ENCODE peak calls at places on chromosome 22, in nine cellular contexts. K, P, W, Q, D, H, R, S and V are unnamed samples.

GRCh38 chr22:49046546-49047305 is 780.9 kb downstream of the BRD1 start:
- DNase-seq in D (peak), P (no peak), W (peak), R (no peak), S (no peak), K (peak), Q (peak), H (no peak), V (peak)

GRCh38 chr22:20406686-20407408 is 12.9 kb downstream of the ZNF74 start:
- DNase-seq in D (no peak), W (no peak), S (no peak), P (no peak), Q (no peak), H (no peak), R (no peak), K (no peak), V (no peak)

GRCh38 chr22:44497904-44498242 is at the start of gene RTL6:
- DNase-seq in P (no peak), R (no peak), D (no peak), H (no peak), W (peak), S (no peak), K (no peak), Q (no peak), V (no peak)

GRCh38 chr22:36282078-36282831 is 29.3 kb downstream of the APOL1 start:
- DNase-seq in S (no peak), P (no peak), K (no peak), R (no peak), Q (no peak), D (no peak), W (no peak), H (no peak), V (no peak)

GRCh38 chr22:19525666-19526065 is 1.5 kb upstream of the CLDN5 start:
- DNase-seq in P (no peak), K (no peak), R (no peak), S (no peak), H (no peak), D (no peak), Q (no peak), W (no peak), V (no peak)

GRCh38 chr22:32637951-32638350 is 163.3 kb downstream of the FBXO7 start:
- DNase-seq in R (no peak), S (no peak), P (no peak), Q (no peak), H (no peak), K (no peak), W (no peak), D (no peak), V (no peak)

GRCh38 chr22:28029201-28029948 is 110.3 kb upstream of the PITPNB start:
- DNase-seq in D (peak), P (peak), W (no peak), K (peak), Q (no peak), R (peak), H (peak), S (no peak), V (peak)

GRCh38 chr22:47899894-47900293 is 1137.4 kb downstream of the TBC1D22A start:
- DNase-seq in R (no peak), D (no peak), S (no peak), P (no peak), K (no peak), Q (no peak), W (no peak), H (no peak), V (no peak)

GRCh38 chr22:31616315-31616980 is 45.6 kb downstream of the PISD start:
- DNase-seq in P (no peak), K (no peak), W (no peak), Q (no peak), S (no peak), H (no peak), R (no peak), D (no peak), V (peak)

GRCh38 chr22:25627271-25627848 is 62.9 kb downstream of the GRK3 start:
- DNase-seq in S (peak), Q (no peak), H (no peak), K (no peak), W (no peak), R (no peak), D (no peak), P (no peak), V (no peak)

GRCh38 chr22:21779444-21779843 is 43.9 kb upstream of the YPEL1 start:
- DNase-seq in S (no peak), D (no peak), P (no peak), Q (no peak), W (no peak), R (peak), H (no peak), K (no peak), V (no peak)

GRCh38 chr22:21936151-21936778 is 16.4 kb downstream of the PPM1F start:
- DNase-seq in R (peak), P (no peak), K (no peak), W (no peak), H (peak), S (no peak), D (no peak), Q (no peak), V (no peak)

GRCh38 chr22:25395915-25396314 is 168.6 kb upstream of the GRK3 start:
- DNase-seq in P (peak), D (no peak), K (no peak), S (no peak), R (no peak), H (no peak), Q (no peak), W (no peak), V (no peak)

GRCh38 chr22:36478966-36479365 is 2.5 kb downstream of the TXN2 start:
- DNase-seq in W (no peak), P (no peak), R (no peak), K (no peak), S (no peak), D (no peak), H (no peak), Q (no peak), V (no peak)

GRCh38 chr22:26545827-26546226 is 33.6 kb upstream of the TFIP11 start:
- DNase-seq in P (no peak), Q (no peak), S (no peak), H (no peak), K (no peak), R (no peak), D (no peak), W (no peak), V (no peak)

GRCh38 chr22:47213571-47214230 is 451.3 kb downstream of the TBC1D22A start:
- DNase-seq in P (no peak), W (peak), H (no peak), D (no peak), K (no peak), S (no peak), Q (no peak), R (peak), V (no peak)

GRCh38 chr22:50302041-50302541 is 5.4 kb downstream of the PLXNB2 start:
- DNase-seq in K (no peak), D (peak), R (no peak), S (no peak), P (no peak), H (no peak), Q (no peak), W (no peak), V (no peak)

GRCh38 chr22:29503811-29504372 is 23.9 kb downstream of the NEFH start:
- DNase-seq in W (no peak), S (no peak), K (peak), Q (no peak), H (peak), D (no peak), P (no peak), R (peak), V (no peak)

GRCh38 chr22:20566420-20567260 is 59.2 kb downstream of the MED15 start:
- DNase-seq in S (no peak), R (peak), D (no peak), Q (no peak), K (no peak), W (no peak), H (peak), P (no peak), V (peak)

GRCh38 chr22:17106785-17107546 is 14.2 kb downstream of the TMEM121B start:
- DNase-seq in Q (no peak), R (no peak), K (no peak), W (no peak), S (no peak), D (no peak), H (no peak), P (no peak), V (no peak)

GRCh38 chr22:41021655-41022454 is 70.5 kb upstream of the EP300 start:
- DNase-seq in D (peak), P (peak), K (no peak), Q (peak), S (peak), W (peak), H (peak), R (peak), V (peak)
- TF ChIP-seq CTCF in D (no peak), P (peak), K (no peak), Q (no peak), S (peak), W (peak), H (no peak), R (no peak), V (no peak)

GRCh38 chr22:46052801-46053562 is 76.0 kb upstream of the WNT7B start:
- DNase-seq in Q (no peak), P (peak), W (no peak), R (peak), D (peak), H (peak), K (no peak), S (no peak), V (peak)
- TF ChIP-seq CTCF in Q (no peak), P (no peak), W (peak), R (no peak), D (no peak), H (no peak), K (peak), S (no peak), V (no peak)

GRCh38 chr22:39974065-39974464 is 13.9 kb downstream of the TMA7B start:
- DNase-seq in R (no peak), S (no peak), D (no peak), W (no peak), K (no peak), Q (no peak), P (no peak), H (no peak), V (no peak)

GRCh38 chr22:39973656-39974055 is 13.5 kb downstream of the TMA7B start:
- DNase-seq in W (no peak), D (no peak), R (no peak), K (no peak), S (no peak), Q (no peak), H (no peak), P (no peak), V (no peak)

GRCh38 chr22:39967996-39968968 is 8.1 kb downstream of the TMA7B start:
- DNase-seq in H (no peak), P (no peak), Q (no peak), R (peak), W (no peak), S (no peak), K (no peak), D (peak), V (no peak)

GRCh38 chr22:39972656-39973055 is 12.5 kb downstream of the TMA7B start:
- DNase-seq in W (no peak), R (no peak), D (no peak), P (no peak), H (no peak), S (no peak), Q (no peak), K (no peak), V (no peak)

DNA sequence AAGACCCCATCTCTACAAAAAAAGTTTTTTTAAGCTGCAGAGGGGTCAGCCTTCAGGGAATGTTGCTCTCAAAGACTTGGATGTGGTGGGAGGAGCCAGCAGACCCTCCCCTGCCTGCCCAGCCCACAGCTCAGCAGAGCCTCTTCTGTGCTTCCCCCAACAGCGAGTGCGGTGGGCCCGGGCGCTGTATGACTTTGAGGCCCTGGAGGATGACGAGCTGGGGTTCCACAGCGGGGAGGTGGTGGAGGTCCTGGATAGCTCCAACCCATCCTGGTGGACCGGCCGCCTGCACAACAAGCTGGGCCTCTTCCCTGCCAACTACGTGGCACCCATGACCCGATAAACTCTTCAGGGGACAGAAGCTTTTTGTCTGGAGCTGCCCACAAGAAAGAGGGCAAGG is 10.5 kb downstream of the TMA7B start:
- DNase-seq in H (no peak), K (no peak), Q (no peak), D (no peak), S (no peak), R (no peak), P (no peak), W (no peak), V (no peak)
- TF ChIP-seq CTCF in H (no peak), K (no peak), Q (no peak), D (no peak), S (no peak), R (no peak), P (no peak), W (no peak), V (no peak)

DNA sequence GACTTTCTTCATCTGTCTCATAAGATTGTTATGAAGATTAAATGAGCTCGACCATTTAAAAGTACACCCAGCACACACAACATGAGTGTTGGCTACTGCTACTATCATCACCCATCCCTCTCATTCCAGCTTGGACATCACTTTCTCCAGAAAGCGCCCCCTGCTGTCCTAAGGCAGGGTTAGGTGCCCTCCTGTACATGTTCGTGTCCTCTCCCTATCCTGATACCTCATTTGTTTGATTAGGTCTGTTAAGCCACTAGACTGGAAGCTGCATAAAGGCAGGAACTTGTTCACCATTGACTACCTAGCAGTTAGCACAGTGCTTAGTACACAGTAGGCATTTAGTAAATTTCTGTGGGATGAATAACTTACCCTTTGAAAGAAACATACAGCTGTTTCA is 85.5 kb downstream of the ENTHD1 start:
- DNase-seq in R (peak), P (no peak), D (no peak), Q (peak), H (peak), K (no peak), W (peak), S (no peak), V (no peak)
- TF ChIP-seq CTCF in R (peak), P (peak), D (no peak), Q (peak), H (peak), K (peak), W (peak), S (peak), V (no peak)

DNA sequence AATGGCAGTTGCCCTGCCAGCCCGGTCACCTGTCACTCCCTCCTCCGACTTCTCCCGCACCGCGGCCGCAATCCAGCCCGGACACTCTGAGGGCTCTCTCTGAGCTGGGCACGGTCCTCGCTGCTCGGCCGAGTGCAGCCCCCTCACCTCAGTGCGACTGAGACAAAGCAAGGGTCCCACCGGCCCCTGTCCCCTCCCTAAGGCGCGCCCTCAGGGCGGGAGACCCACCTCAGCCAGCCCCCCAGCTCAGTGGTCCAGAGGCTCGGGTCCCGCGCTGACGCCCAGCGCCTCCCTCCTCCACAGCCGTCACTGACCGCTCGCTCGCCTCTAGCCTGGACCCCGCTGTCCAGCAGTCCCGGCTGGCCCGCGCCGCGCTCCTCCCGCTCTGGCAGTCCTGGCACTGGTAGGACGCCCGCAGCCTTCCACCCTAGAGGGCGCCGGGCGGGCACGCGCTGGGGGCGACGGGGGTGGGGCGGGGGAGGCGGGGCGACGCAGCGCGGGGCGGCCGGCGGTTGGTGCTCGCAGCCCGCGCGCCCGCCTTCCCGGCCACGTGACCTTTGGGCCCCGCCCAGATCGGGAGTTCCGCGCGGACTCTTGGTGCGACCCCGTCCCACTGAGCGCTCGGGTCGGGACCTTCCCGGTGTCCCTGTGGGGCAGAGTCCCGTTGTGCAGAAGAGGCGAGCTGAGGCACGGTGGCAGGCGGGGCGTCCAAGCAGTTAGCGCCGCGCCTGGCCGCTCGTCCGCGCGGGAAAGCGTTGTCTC is 7.9 kb upstream of the L3MBTL2 start:
- DNase-seq in R (peak), Q (peak), K (peak), D (peak), S (peak), H (peak), P (peak), W (no peak), V (peak)
- TF ChIP-seq CTCF in R (no peak), Q (peak), K (peak), D (no peak), S (peak), H (peak), P (peak), W (no peak), V (no peak)

DNA sequence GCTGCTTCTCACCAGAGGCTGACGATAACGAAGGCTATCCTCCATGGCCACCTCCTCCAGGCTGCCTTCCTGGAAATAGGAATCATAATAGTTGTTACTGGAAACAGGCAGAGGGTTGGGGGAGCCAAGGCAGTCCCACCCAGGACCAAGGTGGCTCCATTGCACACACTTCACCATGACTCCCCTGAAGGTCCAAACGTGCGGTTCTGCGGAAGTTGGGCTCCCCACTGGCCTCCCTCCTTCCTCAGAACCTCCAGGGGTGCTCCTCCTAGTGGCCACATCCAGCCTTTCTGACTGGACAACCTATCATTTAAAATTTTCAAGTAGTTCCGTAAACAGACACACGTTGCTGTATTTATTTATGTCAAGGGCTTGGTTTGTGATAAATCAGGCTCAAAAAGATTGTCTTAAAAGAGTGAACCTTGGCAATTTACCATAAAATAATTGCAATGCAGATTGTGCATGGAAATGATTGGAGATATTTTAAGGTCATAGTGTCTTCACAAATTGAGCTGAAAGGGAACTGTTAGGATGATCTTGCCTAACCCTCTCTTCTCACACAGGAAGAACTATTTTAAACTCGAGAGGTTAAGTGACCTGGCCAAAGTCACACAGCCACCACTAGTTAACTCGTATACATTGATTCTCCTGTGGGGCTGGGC is 1.4 kb upstream of the TCN2 start:
- DNase-seq in P (no peak), W (peak), S (no peak), K (peak), H (peak), D (peak), R (peak), Q (peak), V (peak)
- TF ChIP-seq CTCF in P (peak), W (peak), S (peak), K (peak), H (peak), D (peak), R (peak), Q (peak), V (peak)

GRCh38 chr22:42764895-42765363 is 44.3 kb upstream of the A4GALT start:
- DNase-seq in D (no peak), Q (no peak), R (no peak), H (no peak), P (no peak), K (no peak), W (no peak), S (no peak), V (no peak)
- TF ChIP-seq CTCF in D (no peak), Q (no peak), R (no peak), H (no peak), P (no peak), K (no peak), W (no peak), S (no peak), V (no peak)

GRCh38 chr22:41674941-41675340 is 13.7 kb downstream of the SNU13 start:
- DNase-seq in P (no peak), S (no peak), D (no peak), Q (no peak), R (no peak), W (no peak), K (no peak), H (no peak), V (no peak)

GRCh38 chr22:41676134-41676533 is 12.5 kb downstream of the SNU13 start:
- DNase-seq in W (no peak), D (no peak), S (no peak), K (no peak), R (no peak), Q (no peak), H (no peak), P (no peak), V (no peak)

GRCh38 chr22:41668971-41669911 is 19.4 kb downstream of the SNU13 start:
- DNase-seq in R (peak), W (no peak), Q (no peak), K (peak), H (peak), D (no peak), S (peak), P (no peak), V (no peak)

DNA sequence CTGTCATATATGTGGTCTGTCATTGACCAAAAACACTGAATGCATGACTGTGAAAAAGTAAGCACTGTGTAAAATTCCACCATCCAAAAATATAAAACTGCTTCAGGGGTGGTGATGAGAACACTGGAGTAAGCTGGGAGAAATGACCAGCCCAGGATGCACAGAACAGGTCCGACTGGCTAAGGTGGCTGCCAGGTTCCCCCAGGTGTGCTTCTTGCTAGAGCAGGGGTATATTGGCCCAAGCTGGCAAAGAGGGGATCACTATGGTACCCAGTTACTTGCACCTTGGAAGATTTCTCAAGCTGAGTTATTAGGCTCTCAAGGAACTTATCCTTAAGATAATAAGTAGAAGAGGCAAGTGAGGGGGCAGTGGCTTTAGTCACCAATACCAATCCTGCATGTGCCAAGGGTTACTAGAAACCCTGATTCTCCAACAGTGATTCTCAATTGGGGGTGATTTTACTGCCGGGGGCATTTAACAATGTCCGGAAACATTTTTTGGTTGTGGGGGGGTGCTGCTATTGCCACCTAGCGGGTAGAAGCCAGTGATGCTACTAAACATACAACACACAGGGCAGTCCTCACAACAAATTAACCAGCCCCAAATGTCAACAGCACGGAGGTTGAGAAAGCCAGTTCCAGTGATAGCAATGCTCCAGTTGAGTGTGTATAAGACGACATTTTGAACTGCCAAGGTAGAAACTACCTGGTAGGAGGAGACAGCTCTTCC is 15.7 kb downstream of the SNU13 start:
- DNase-seq in Q (no peak), D (no peak), S (no peak), K (no peak), P (no peak), R (no peak), H (no peak), W (no peak), V (no peak)
- TF ChIP-seq CTCF in Q (peak), D (no peak), S (peak), K (peak), P (no peak), R (peak), H (peak), W (peak), V (no peak)

GRCh38 chr22:24270556-24271405 is at the start of gene SPECC1L:
- DNase-seq in Q (peak), S (peak), K (peak), W (peak), H (peak), D (peak), P (peak), R (peak), V (peak)
- TF ChIP-seq CTCF in Q (no peak), S (peak), K (no peak), W (no peak), H (no peak), D (no peak), P (peak), R (no peak), V (no peak)